ENCODE peak calls at places on chromosomes 13 and 19, in six cellular contexts. D is WERI-Rb-1, W is ovary, Y is fibroblast of mammary gland, U is breast epithelium, N is H9. H is an unnamed sample.

GRCh38 chr19:8342684-8343482 is at the start of gene KANK3:
- DNase-seq in D (peak; percentile 98), W (peak; percentile 78), Y (peak; percentile 95), U (peak; percentile 91), N (peak; percentile 99), H (peak; percentile 97)

GRCh38 chr19:45306040-45306439 is 16.6 kb downstream of the CKM start:
- DNase-seq in D (no peak), W (no peak), Y (peak; percentile 19), U (no peak), N (no peak), H (no peak)

GRCh38 chr13:52070929-52071523 is 46.5 kb downstream of the UTP14C start:
- DNase-seq in D (peak; percentile 21), W (no peak), Y (peak; percentile 45), U (no peak), N (no peak), H (peak; percentile 41)

GRCh38 chr19:41706741-41707501 is 1.5 kb upstream of the CEACAM5 start:
- DNase-seq in D (peak; percentile 83), W (no peak), Y (peak; percentile 22), U (no peak), N (peak; percentile 90), H (peak; percentile 80)

GRCh38 chr13:102774210-102774560 is 599 bp upstream of the TEX30 start:
- DNase-seq in D (no peak), W (no peak), Y (no peak), U (no peak), N (no peak), H (peak; percentile 3)

GRCh38 chr13:32737679-32738078 is 151.4 kb downstream of the PDS5B start:
- DNase-seq in D (no peak), W (no peak), Y (no peak), U (no peak), N (no peak), H (no peak)

GRCh38 chr13:49456156-49456555 is 12.1 kb downstream of the SETDB2 start:
- DNase-seq in D (no peak), W (no peak), Y (peak; percentile 18), U (no peak), N (no peak), H (no peak)

GRCh38 chr13:89066868-89067466 is 1395.8 kb downstream of the SLITRK5 start:
- DNase-seq in D (peak; percentile 67), W (no peak), Y (peak; percentile 24), U (no peak), N (peak; percentile 28), H (peak; percentile 24)

GRCh38 chr13:113001251-113002140 is 32.5 kb downstream of the MCF2L start:
- DNase-seq in D (peak; percentile 100), W (no peak), Y (no peak), U (no peak), N (peak; percentile 57), H (no peak)

GRCh38 chr19:47406711-47407416 is 12.5 kb downstream of the MEIS3 start:
- DNase-seq in D (no peak), W (no peak), Y (no peak), U (no peak), N (peak; percentile 80), H (no peak)

GRCh38 chr13:113907637-113908617 is 44.1 kb upstream of the GAS6 start:
- DNase-seq in D (peak; percentile 71), W (no peak), Y (peak; percentile 91), U (peak; percentile 27), N (no peak), H (no peak)

GRCh38 chr13:27005556-27005955 is 166.1 kb downstream of the USP12 start:
- DNase-seq in D (no peak), W (no peak), Y (no peak), U (no peak), N (no peak), H (no peak)

GRCh38 chr13:40271511-40271910 is 394.9 kb downstream of the FOXO1 start:
- DNase-seq in D (no peak), W (no peak), Y (no peak), U (peak; percentile 48), N (no peak), H (peak; percentile 13)

GRCh38 chr13:77429320-77430142 is 102.6 kb upstream of the MYCBP2 start:
- DNase-seq in D (no peak), W (no peak), Y (peak; percentile 64), U (no peak), N (no peak), H (peak; percentile 68)

GRCh38 chr19:52640916-52641315 is 2.8 kb upstream of the ZNF83 start:
- DNase-seq in D (peak; percentile 92), W (peak; percentile 16), Y (no peak), U (no peak), N (peak; percentile 82), H (no peak)

GRCh38 chr13:110583178-110583865 is 21.8 kb upstream of the RAB20 start:
- DNase-seq in D (no peak), W (no peak), Y (no peak), U (no peak), N (peak; percentile 19), H (no peak)

GRCh38 chr13:110576736-110577476 is 15.4 kb upstream of the RAB20 start:
- DNase-seq in D (no peak), W (no peak), Y (no peak), U (no peak), N (no peak), H (no peak)

GRCh38 chr13:110581489-110582185 is 20.1 kb upstream of the RAB20 start:
- DNase-seq in D (no peak), W (no peak), Y (no peak), U (no peak), N (no peak), H (no peak)

GRCh38 chr13:110580800-110581199 is 19.3 kb upstream of the RAB20 start:
- DNase-seq in D (no peak), W (no peak), Y (no peak), U (no peak), N (no peak), H (no peak)

GRCh38 chr13:110582421-110582954 is 21.0 kb upstream of the RAB20 start:
- DNase-seq in D (no peak), W (no peak), Y (no peak), U (no peak), N (no peak), H (no peak)
- TF ChIP-seq CTCF in D (no peak), W (no peak), Y (no peak), U (no peak), N (no peak), H (no peak)

GRCh38 chr19:49145485-49146407 is 9.4 kb downstream of the HRC start:
- DNase-seq in D (peak; percentile 79), W (peak; percentile 70), Y (peak; percentile 73), U (peak; percentile 55), N (peak; percentile 96), H (peak; percentile 89)
- TF ChIP-seq CTCF in D (peak; percentile 79), W (peak; percentile 50), Y (peak; percentile 65), U (peak; percentile 69), N (peak; percentile 98), H (peak; percentile 96)

DNA sequence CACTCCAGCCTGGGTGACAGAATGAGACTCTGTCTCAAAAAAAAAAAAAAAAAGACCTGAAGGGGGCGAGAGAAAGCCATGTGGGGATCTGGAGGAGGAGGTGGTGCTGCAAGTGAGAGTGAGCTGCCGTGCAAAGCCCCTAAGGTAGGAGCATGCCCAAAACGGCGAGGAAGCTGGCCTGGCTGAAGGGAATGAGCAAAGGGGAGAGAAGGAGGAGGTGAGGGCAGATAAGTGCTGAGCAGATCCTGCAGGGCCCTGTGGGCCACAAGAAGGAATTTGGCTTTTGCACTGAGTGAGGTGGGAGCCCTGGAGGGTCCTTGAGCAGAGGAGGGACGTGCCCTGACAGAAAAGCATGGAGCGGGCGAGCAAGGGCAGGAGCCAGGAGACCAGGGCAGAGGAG is 19.4 kb upstream of the ADGRE5 start:
- DNase-seq in D (peak; percentile 43), W (no peak), Y (peak; percentile 47), U (no peak), N (peak; percentile 83), H (peak; percentile 71)
- TF ChIP-seq CTCF in D (peak; percentile 45), W (no peak), Y (peak; percentile 29), U (no peak), N (peak; percentile 56), H (peak; percentile 45)

GRCh38 chr13:96025283-96025682 is 27.9 kb downstream of the UGGT2 start:
- DNase-seq in D (no peak), W (no peak), Y (peak; percentile 29), U (no peak), N (no peak), H (no peak)

GRCh38 chr13:96020941-96021340 is 32.3 kb downstream of the UGGT2 start:
- DNase-seq in D (no peak), W (no peak), Y (no peak), U (no peak), N (no peak), H (no peak)

GRCh38 chr13:96018135-96018534 is 35.1 kb downstream of the UGGT2 start:
- DNase-seq in D (no peak), W (no peak), Y (no peak), U (no peak), N (no peak), H (no peak)

DNA sequence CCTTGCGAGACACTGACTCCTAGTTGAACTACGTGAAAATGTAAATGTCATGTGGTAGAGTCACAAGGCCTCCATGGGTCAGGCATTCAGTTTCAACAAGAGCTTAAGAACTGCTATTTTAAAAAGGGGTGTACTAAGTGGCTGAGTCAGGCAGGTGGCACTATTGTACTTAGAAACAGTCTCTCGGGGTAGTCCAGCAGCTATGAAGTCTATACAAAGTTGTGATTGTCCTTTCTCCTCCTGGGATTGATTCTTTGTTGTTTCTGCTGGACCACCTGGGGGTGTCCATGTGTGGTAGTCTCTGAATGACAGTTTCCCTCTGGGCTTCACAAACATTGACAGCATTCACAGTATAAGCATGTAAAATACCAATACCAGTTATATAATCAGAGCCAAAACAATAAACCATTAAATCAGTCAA is 33.0 kb downstream of the UGGT2 start:
- DNase-seq in D (peak; percentile 62), W (no peak), Y (peak; percentile 73), U (no peak), N (peak; percentile 46), H (peak; percentile 21)
- TF ChIP-seq CTCF in D (peak; percentile 85), W (no peak), Y (peak; percentile 57), U (peak; percentile 55), N (peak; percentile 74), H (peak; percentile 38)

GRCh38 chr19:2666344-2666994 is 36.0 kb downstream of the GNG7 start:
- DNase-seq in D (no peak), W (no peak), Y (no peak), U (no peak), N (no peak), H (no peak)

GRCh38 chr19:2665103-2665502 is 37.4 kb downstream of the GNG7 start:
- DNase-seq in D (no peak), W (no peak), Y (no peak), U (no peak), N (no peak), H (no peak)

GRCh38 chr19:2659856-2660432 is 42.5 kb downstream of the GNG7 start:
- DNase-seq in D (peak; percentile 97), W (no peak), Y (no peak), U (no peak), N (no peak), H (no peak)

GRCh38 chr19:2661615-2662014 is 40.9 kb downstream of the GNG7 start:
- DNase-seq in D (peak; percentile 46), W (no peak), Y (peak; percentile 39), U (no peak), N (no peak), H (peak; percentile 60)

GRCh38 chr19:2663920-2664571 is 38.4 kb downstream of the GNG7 start:
- DNase-seq in D (peak; percentile 16), W (no peak), Y (no peak), U (no peak), N (no peak), H (peak; percentile 12)
- TF ChIP-seq CTCF in D (peak; percentile 39), W (no peak), Y (peak; percentile 10), U (no peak), N (peak; percentile 18), H (no peak)

H was measured in activated CD8-positive, alpha-beta T cell treated with anti-CD3 and anti-CD28 coated beads for 36 hours.